ENCODE peak calls at places on chromosomes 13 and 19, in ten cellular contexts. One of them, this sample, is unnamed.

GRCh38 chr19:51364200-51365106 is 1.7 kb downstream of the ETFB start:
- DNase-seq in stimulated activated CD4-positive, alpha-beta T cell treated with anti-CD3 and anti-CD28 coated beads, Interleukin-15, amount 100 ng/mL, for 24 hours: no peak
- DNase-seq in lower leg skin: no peak
- DNase-seq in kidney epithelial cell: no peak
- DNase-seq in mucosa of descending colon: no peak
- DNase-seq in GM12892: no peak
- DNase-seq in A549: peak
- DNase-seq in heart right ventricle: no peak
- DNase-seq in activated effector memory CD4-positive, alpha-beta T cell treated with anti-CD3 and anti-CD28 coated beads, Interleukin-2, amount 50 U/mL, for 16 hours: no peak
- DNase-seq in CD4-positive, alpha-beta memory T cell: no peak
- DNase-seq in this sample: no peak

GRCh38 chr13:73168993-73169401 is 110.2 kb downstream of the KLF5 start:
- DNase-seq in stimulated activated CD4-positive, alpha-beta T cell treated with anti-CD3 and anti-CD28 coated beads, Interleukin-15, amount 100 ng/mL, for 24 hours: no peak
- DNase-seq in lower leg skin: no peak
- DNase-seq in kidney epithelial cell: no peak
- DNase-seq in mucosa of descending colon: peak
- DNase-seq in GM12892: no peak
- DNase-seq in A549: no peak
- DNase-seq in heart right ventricle: no peak
- DNase-seq in activated effector memory CD4-positive, alpha-beta T cell treated with anti-CD3 and anti-CD28 coated beads, Interleukin-2, amount 50 U/mL, for 16 hours: no peak
- DNase-seq in CD4-positive, alpha-beta memory T cell: no peak
- DNase-seq in this sample: no peak

GRCh38 chr19:10402441-10403038 is 802 bp downstream of the CDC37 start:
- DNase-seq in stimulated activated CD4-positive, alpha-beta T cell treated with anti-CD3 and anti-CD28 coated beads, Interleukin-15, amount 100 ng/mL, for 24 hours: peak
- DNase-seq in lower leg skin: no peak
- DNase-seq in kidney epithelial cell: no peak
- DNase-seq in mucosa of descending colon: no peak
- DNase-seq in GM12892: no peak
- DNase-seq in A549: no peak
- DNase-seq in heart right ventricle: peak
- DNase-seq in activated effector memory CD4-positive, alpha-beta T cell treated with anti-CD3 and anti-CD28 coated beads, Interleukin-2, amount 50 U/mL, for 16 hours: peak
- DNase-seq in CD4-positive, alpha-beta memory T cell: no peak
- DNase-seq in this sample: peak

GRCh38 chr19:57056972-57057371 is 62.8 kb upstream of the USP29 start:
- DNase-seq in stimulated activated CD4-positive, alpha-beta T cell treated with anti-CD3 and anti-CD28 coated beads, Interleukin-15, amount 100 ng/mL, for 24 hours: no peak
- DNase-seq in lower leg skin: no peak
- DNase-seq in kidney epithelial cell: no peak
- DNase-seq in mucosa of descending colon: peak
- DNase-seq in GM12892: no peak
- DNase-seq in A549: no peak
- DNase-seq in heart right ventricle: no peak
- DNase-seq in activated effector memory CD4-positive, alpha-beta T cell treated with anti-CD3 and anti-CD28 coated beads, Interleukin-2, amount 50 U/mL, for 16 hours: no peak
- DNase-seq in CD4-positive, alpha-beta memory T cell: no peak
- DNase-seq in this sample: no peak

GRCh38 chr19:31173991-31174390 is 175.2 kb downstream of the TSHZ3 start:
- DNase-seq in stimulated activated CD4-positive, alpha-beta T cell treated with anti-CD3 and anti-CD28 coated beads, Interleukin-15, amount 100 ng/mL, for 24 hours: no peak
- DNase-seq in lower leg skin: no peak
- DNase-seq in kidney epithelial cell: no peak
- DNase-seq in mucosa of descending colon: no peak
- DNase-seq in GM12892: no peak
- DNase-seq in A549: no peak
- DNase-seq in heart right ventricle: no peak
- DNase-seq in activated effector memory CD4-positive, alpha-beta T cell treated with anti-CD3 and anti-CD28 coated beads, Interleukin-2, amount 50 U/mL, for 16 hours: no peak
- DNase-seq in CD4-positive, alpha-beta memory T cell: no peak
- DNase-seq in this sample: no peak

GRCh38 chr13:45142440-45143345 is 22.4 kb downstream of the GTF2F2 start:
- DNase-seq in stimulated activated CD4-positive, alpha-beta T cell treated with anti-CD3 and anti-CD28 coated beads, Interleukin-15, amount 100 ng/mL, for 24 hours: no peak
- DNase-seq in lower leg skin: no peak
- DNase-seq in kidney epithelial cell: no peak
- DNase-seq in mucosa of descending colon: no peak
- DNase-seq in GM12892: no peak
- DNase-seq in A549: no peak
- DNase-seq in heart right ventricle: no peak
- DNase-seq in activated effector memory CD4-positive, alpha-beta T cell treated with anti-CD3 and anti-CD28 coated beads, Interleukin-2, amount 50 U/mL, for 16 hours: no peak
- DNase-seq in CD4-positive, alpha-beta memory T cell: no peak
- DNase-seq in this sample: no peak

GRCh38 chr13:43448605-43449004 is 338.2 kb downstream of the ENOX1 start:
- DNase-seq in stimulated activated CD4-positive, alpha-beta T cell treated with anti-CD3 and anti-CD28 coated beads, Interleukin-15, amount 100 ng/mL, for 24 hours: no peak
- DNase-seq in lower leg skin: no peak
- DNase-seq in kidney epithelial cell: no peak
- DNase-seq in mucosa of descending colon: no peak
- DNase-seq in GM12892: no peak
- DNase-seq in A549: no peak
- DNase-seq in heart right ventricle: no peak
- DNase-seq in activated effector memory CD4-positive, alpha-beta T cell treated with anti-CD3 and anti-CD28 coated beads, Interleukin-2, amount 50 U/mL, for 16 hours: no peak
- DNase-seq in CD4-positive, alpha-beta memory T cell: no peak
- DNase-seq in this sample: no peak

GRCh38 chr19:14369399-14370168 is 11.7 kb upstream of the ADGRE5 start:
- DNase-seq in stimulated activated CD4-positive, alpha-beta T cell treated with anti-CD3 and anti-CD28 coated beads, Interleukin-15, amount 100 ng/mL, for 24 hours: peak
- DNase-seq in lower leg skin: no peak
- DNase-seq in kidney epithelial cell: no peak
- DNase-seq in mucosa of descending colon: peak
- DNase-seq in GM12892: no peak
- DNase-seq in A549: no peak
- DNase-seq in heart right ventricle: peak
- DNase-seq in activated effector memory CD4-positive, alpha-beta T cell treated with anti-CD3 and anti-CD28 coated beads, Interleukin-2, amount 50 U/mL, for 16 hours: peak
- DNase-seq in CD4-positive, alpha-beta memory T cell: peak
- DNase-seq in this sample: no peak

GRCh38 chr19:17076539-17076919 is 952 bp downstream of the MYO9B start:
- DNase-seq in stimulated activated CD4-positive, alpha-beta T cell treated with anti-CD3 and anti-CD28 coated beads, Interleukin-15, amount 100 ng/mL, for 24 hours: peak
- DNase-seq in lower leg skin: no peak
- DNase-seq in kidney epithelial cell: no peak
- DNase-seq in mucosa of descending colon: no peak
- DNase-seq in GM12892: no peak
- DNase-seq in A549: no peak
- DNase-seq in heart right ventricle: no peak
- DNase-seq in activated effector memory CD4-positive, alpha-beta T cell treated with anti-CD3 and anti-CD28 coated beads, Interleukin-2, amount 50 U/mL, for 16 hours: peak
- DNase-seq in CD4-positive, alpha-beta memory T cell: peak
- DNase-seq in this sample: peak

GRCh38 chr19:1568320-1569019 is at the start of gene MEX3D:
- DNase-seq in stimulated activated CD4-positive, alpha-beta T cell treated with anti-CD3 and anti-CD28 coated beads, Interleukin-15, amount 100 ng/mL, for 24 hours: peak
- DNase-seq in lower leg skin: peak
- DNase-seq in kidney epithelial cell: no peak
- DNase-seq in mucosa of descending colon: peak
- DNase-seq in GM12892: peak
- DNase-seq in A549: peak
- DNase-seq in heart right ventricle: peak
- DNase-seq in activated effector memory CD4-positive, alpha-beta T cell treated with anti-CD3 and anti-CD28 coated beads, Interleukin-2, amount 50 U/mL, for 16 hours: peak
- DNase-seq in CD4-positive, alpha-beta memory T cell: peak
- DNase-seq in this sample: peak

GRCh38 chr13:34246511-34246910 is 428.6 kb downstream of the RFC3 start:
- DNase-seq in stimulated activated CD4-positive, alpha-beta T cell treated with anti-CD3 and anti-CD28 coated beads, Interleukin-15, amount 100 ng/mL, for 24 hours: no peak
- DNase-seq in lower leg skin: no peak
- DNase-seq in kidney epithelial cell: no peak
- DNase-seq in mucosa of descending colon: no peak
- DNase-seq in GM12892: no peak
- DNase-seq in A549: no peak
- DNase-seq in heart right ventricle: no peak
- DNase-seq in activated effector memory CD4-positive, alpha-beta T cell treated with anti-CD3 and anti-CD28 coated beads, Interleukin-2, amount 50 U/mL, for 16 hours: no peak
- DNase-seq in CD4-positive, alpha-beta memory T cell: no peak
- DNase-seq in this sample: no peak

GRCh38 chr13:29935309-29935981 is 85.0 kb upstream of the UBL3 start:
- DNase-seq in stimulated activated CD4-positive, alpha-beta T cell treated with anti-CD3 and anti-CD28 coated beads, Interleukin-15, amount 100 ng/mL, for 24 hours: peak
- DNase-seq in lower leg skin: no peak
- DNase-seq in kidney epithelial cell: no peak
- DNase-seq in mucosa of descending colon: no peak
- DNase-seq in GM12892: peak
- DNase-seq in A549: no peak
- DNase-seq in heart right ventricle: no peak
- DNase-seq in activated effector memory CD4-positive, alpha-beta T cell treated with anti-CD3 and anti-CD28 coated beads, Interleukin-2, amount 50 U/mL, for 16 hours: peak
- DNase-seq in CD4-positive, alpha-beta memory T cell: peak
- DNase-seq in this sample: no peak

GRCh38 chr19:53865523-53865917 is 2.2 kb upstream of the MYADM start:
- DNase-seq in stimulated activated CD4-positive, alpha-beta T cell treated with anti-CD3 and anti-CD28 coated beads, Interleukin-15, amount 100 ng/mL, for 24 hours: no peak
- DNase-seq in lower leg skin: no peak
- DNase-seq in kidney epithelial cell: no peak
- DNase-seq in mucosa of descending colon: no peak
- DNase-seq in GM12892: no peak
- DNase-seq in A549: peak
- DNase-seq in heart right ventricle: no peak
- DNase-seq in activated effector memory CD4-positive, alpha-beta T cell treated with anti-CD3 and anti-CD28 coated beads, Interleukin-2, amount 50 U/mL, for 16 hours: no peak
- DNase-seq in CD4-positive, alpha-beta memory T cell: no peak
- DNase-seq in this sample: no peak